ENCODE peak calls at places on chromosomes 2 and 18, in five cellular contexts. K is EL; C is foreskin fibroblast; F is OCI-LY7; D is CD4-positive, CD25-positive, alpha-beta regulatory T cell. I is an unnamed sample.

GRCh38 chr2:185738679-185739472 is at the start of gene FSIP2:
- DNase-seq in F (no peak), D (no peak), K (peak; percentile 58), C (peak; percentile 4), I (peak; percentile 63)

GRCh38 chr2:30226144-30227032 is 4.9 kb upstream of the LBH start:
- DNase-seq in K (no peak), C (no peak), F (no peak), D (no peak), I (no peak)

GRCh38 chr2:233747283-233747544 is 12.9 kb upstream of the UGT1A1 start:
- DNase-seq in D (no peak), F (no peak), C (no peak), K (no peak), I (no peak)

GRCh38 chr2:66574701-66575624 is 140.0 kb downstream of the MEIS1 start:
- DNase-seq in D (no peak), F (peak; percentile 16), C (peak; percentile 82), K (peak; percentile 87), I (peak; percentile 55)

GRCh38 chr2:233336541-233336940 is 17.8 kb upstream of the DGKD start:
- DNase-seq in C (no peak), F (no peak), K (no peak), D (no peak), I (no peak)

GRCh38 chr2:26674002-26674751 is 18.3 kb upstream of the KCNK3 start:
- DNase-seq in K (no peak), D (no peak), C (no peak), F (no peak), I (no peak)

GRCh38 chr2:142321706-142322280 is 191.0 kb upstream of the LRP1B start:
- DNase-seq in K (peak; percentile 18), D (no peak), F (no peak), C (no peak), I (peak; percentile 57)

GRCh38 chr2:128451636-128452411 is 133.2 kb upstream of the HS6ST1 start:
- DNase-seq in K (no peak), F (no peak), D (no peak), C (no peak), I (peak; percentile 43)

GRCh38 chr18:70672581-70672980 is 383.7 kb downstream of the SOCS6 start:
- DNase-seq in K (no peak), D (peak; percentile 80), C (no peak), F (peak; percentile 16), I (no peak)

GRCh38 chr2:5766621-5767020 is 74.4 kb downstream of the SOX11 start:
- DNase-seq in K (no peak), F (no peak), D (no peak), C (no peak), I (no peak)

GRCh38 chr2:69387770-69388481 is 899 bp upstream of the GFPT1 start:
- DNase-seq in K (no peak), C (no peak), D (no peak), F (no peak), I (peak; percentile 39)

GRCh38 chr2:169260246-169260645 is 102.1 kb downstream of the LRP2 start:
- DNase-seq in K (no peak), F (no peak), D (no peak), C (no peak), I (peak; percentile 17)

GRCh38 chr2:227614246-227614645 is 394 bp downstream of the SCYGR3 start:
- DNase-seq in D (no peak), C (no peak), K (no peak), F (no peak), I (no peak)

GRCh38 chr2:67240507-67240906 is 156.6 kb upstream of the ETAA1 start:
- DNase-seq in C (no peak), D (no peak), F (no peak), K (peak; percentile 50), I (no peak)

GRCh38 chr18:58779514-58779913 is 85.2 kb upstream of the ZNF532 start:
- DNase-seq in D (no peak), F (no peak), C (no peak), K (no peak), I (no peak)

GRCh38 chr2:199757466-199757865 is 93.5 kb downstream of the FTCDNL1 start:
- DNase-seq in D (no peak), K (no peak), F (no peak), C (no peak), I (no peak)

GRCh38 chr18:57841568-57841967 is 38.5 kb upstream of the ATP8B1 start:
- DNase-seq in D (no peak), C (no peak), K (no peak), F (no peak), I (no peak)

GRCh38 chr2:188245230-188245629 is 46.4 kb upstream of the GULP1 start:
- DNase-seq in D (no peak), C (no peak), K (no peak), F (no peak), I (no peak)

GRCh38 chr2:120775801-120776589 is 40.3 kb downstream of the GLI2 start:
- DNase-seq in K (no peak), F (no peak), C (no peak), D (no peak), I (no peak)

GRCh38 chr2:98547092-98547798 is 61.1 kb downstream of the COA5 start:
- DNase-seq in D (no peak), F (peak; percentile 64), C (no peak), K (no peak), I (peak; percentile 11)

GRCh38 chr2:191222507-191222906 is 22.7 kb upstream of the MYO1B start:
- DNase-seq in D (no peak), F (no peak), C (no peak), K (no peak), I (peak; percentile 98)

GRCh38 chr2:37322368-37322767 is 2.3 kb downstream of the PRKD3 start:
- DNase-seq in C (no peak), K (peak; percentile 22), D (no peak), F (peak; percentile 50), I (peak; percentile 21)

GRCh38 chr18:58038063-58038462 is 6.0 kb upstream of the NEDD4L start:
- DNase-seq in K (no peak), D (no peak), F (no peak), C (no peak), I (peak; percentile 15)

GRCh38 chr18:48013162-48013561 is 82.7 kb upstream of the SMAD2 start:
- DNase-seq in C (no peak), F (no peak), D (no peak), K (no peak), I (no peak)

GRCh38 chr2:30932850-30933249 is 125.6 kb upstream of the CAPN13 start:
- DNase-seq in K (no peak), D (no peak), C (no peak), F (no peak), I (no peak)

GRCh38 chr2:43848174-43848573 is 9.4 kb downstream of the ABCG8 start:
- DNase-seq in C (no peak), F (peak; percentile 4), K (no peak), D (no peak), I (no peak)

GRCh38 chr18:21163647-21164625 is 52.3 kb upstream of the ROCK1 start:
- DNase-seq in D (no peak), C (peak; percentile 84), K (peak; percentile 86), F (no peak), I (peak; percentile 95)

GRCh38 chr2:86552889-86553288 is 10.4 kb downstream of the CHMP3 start:
- DNase-seq in D (peak; percentile 44), K (no peak), F (no peak), C (no peak), I (no peak)

GRCh38 chr18:74485860-74486849 is 10.0 kb upstream of the CNDP2 start:
- DNase-seq in F (no peak), D (no peak), C (no peak), K (no peak), I (no peak)

GRCh38 chr2:85584354-85584856 is at the start of gene VAMP5:
- DNase-seq in D (peak; percentile 34), K (peak; percentile 50), C (no peak), F (no peak), I (no peak)